ENCODE peak calls at places on chromosomes 11 and 22, in four cellular contexts. One of them, this sample, is unnamed.
A peak's percentile ranks its signal among the peaks of the same experiment; 100 is the strongest.

GRCh38 chr11:47331454-47332302 is 20.8 kb downstream of the MYBPC3 start:
- DNase-seq in A549: no peak
- DNase-seq in dorsolateral prefrontal cortex: no peak
- DNase-seq in neural progenitor cell: no peak
- DNase-seq in this sample: no peak

GRCh38 chr22:32411388-32411787 is 659 bp downstream of the RTCB start:
- DNase-seq in neural progenitor cell: peak; percentile 4
- DNase-seq in A549: no peak
- DNase-seq in dorsolateral prefrontal cortex: no peak
- DNase-seq in this sample: peak; percentile 37

GRCh38 chr22:37248251-37248650 is 4.2 kb upstream of the RAC2 start:
- DNase-seq in neural progenitor cell: no peak
- DNase-seq in A549: no peak
- DNase-seq in dorsolateral prefrontal cortex: no peak
- DNase-seq in this sample: no peak

GRCh38 chr11:33258631-33259184 is 1.5 kb downstream of the HIPK3 start:
- DNase-seq in dorsolateral prefrontal cortex: no peak
- DNase-seq in A549: no peak
- DNase-seq in neural progenitor cell: no peak
- DNase-seq in this sample: peak; percentile 64

GRCh38 chr11:64688534-64688982 is 34.4 kb downstream of the NRXN2 start:
- DNase-seq in A549: peak; percentile 89
- DNase-seq in dorsolateral prefrontal cortex: peak; percentile 88
- DNase-seq in neural progenitor cell: peak; percentile 95
- DNase-seq in this sample: peak; percentile 82

GRCh38 chr11:130738618-130739017 is 177.7 kb downstream of the SNX19 start:
- DNase-seq in dorsolateral prefrontal cortex: no peak
- DNase-seq in neural progenitor cell: no peak
- DNase-seq in A549: no peak
- DNase-seq in this sample: no peak

GRCh38 chr11:19670030-19670761 is 42.4 kb upstream of the NAV2 start:
- DNase-seq in A549: peak; percentile 30
- DNase-seq in dorsolateral prefrontal cortex: no peak
- DNase-seq in neural progenitor cell: peak; percentile 32
- DNase-seq in this sample: no peak

GRCh38 chr11:98565311-98565710 is 455.4 kb upstream of the CNTN5 start:
- DNase-seq in A549: no peak
- DNase-seq in dorsolateral prefrontal cortex: no peak
- DNase-seq in neural progenitor cell: no peak
- DNase-seq in this sample: no peak

GRCh38 chr11:5737672-5738071 is 1.4 kb downstream of the OR56B1 start:
- DNase-seq in A549: no peak
- DNase-seq in dorsolateral prefrontal cortex: no peak
- DNase-seq in neural progenitor cell: no peak
- DNase-seq in this sample: no peak

GRCh38 chr11:79762271-79762935 is 321.6 kb upstream of the TENM4 start:
- DNase-seq in A549: no peak
- DNase-seq in dorsolateral prefrontal cortex: no peak
- DNase-seq in neural progenitor cell: peak; percentile 15
- DNase-seq in this sample: no peak

GRCh38 chr22:44409691-44410316 is 88.2 kb downstream of the RTL6 start:
- DNase-seq in A549: no peak
- DNase-seq in dorsolateral prefrontal cortex: no peak
- DNase-seq in neural progenitor cell: no peak
- DNase-seq in this sample: no peak

GRCh38 chr11:47991266-47991830 is 11.0 kb downstream of the PTPRJ start:
- DNase-seq in A549: no peak
- DNase-seq in neural progenitor cell: peak; percentile 26
- DNase-seq in dorsolateral prefrontal cortex: peak; percentile 35
- DNase-seq in this sample: peak; percentile 57

GRCh38 chr22:47153854-47154542 is 391.5 kb downstream of the TBC1D22A start:
- DNase-seq in dorsolateral prefrontal cortex: peak; percentile 17
- DNase-seq in A549: no peak
- DNase-seq in neural progenitor cell: no peak
- DNase-seq in this sample: peak; percentile 35

GRCh38 chr22:21861856-21862255 is 5.6 kb downstream of the MAPK1 start:
- DNase-seq in A549: no peak
- DNase-seq in dorsolateral prefrontal cortex: no peak
- DNase-seq in neural progenitor cell: no peak
- DNase-seq in this sample: no peak

GRCh38 chr22:47333625-47334024 is 571.2 kb downstream of the TBC1D22A start:
- DNase-seq in A549: no peak
- DNase-seq in neural progenitor cell: no peak
- DNase-seq in dorsolateral prefrontal cortex: no peak
- DNase-seq in this sample: peak; percentile 10

GRCh38 chr11:46665356-46665755 is 35.1 kb downstream of the ARHGAP1 start:
- DNase-seq in neural progenitor cell: no peak
- DNase-seq in A549: no peak
- DNase-seq in dorsolateral prefrontal cortex: no peak
- DNase-seq in this sample: no peak

GRCh38 chr11:1125803-1126202 is 31.9 kb upstream of the MUC5AC start:
- DNase-seq in neural progenitor cell: no peak
- DNase-seq in dorsolateral prefrontal cortex: no peak
- DNase-seq in A549: no peak
- DNase-seq in this sample: no peak

GRCh38 chr11:115607621-115608191 is 103.5 kb upstream of the CADM1 start:
- DNase-seq in dorsolateral prefrontal cortex: peak; percentile 70
- DNase-seq in A549: no peak
- DNase-seq in neural progenitor cell: peak; percentile 31
- DNase-seq in this sample: no peak

GRCh38 chr11:259374-259773 is 18.8 kb upstream of the NLRP6 start:
- DNase-seq in A549: no peak
- DNase-seq in neural progenitor cell: no peak
- DNase-seq in dorsolateral prefrontal cortex: no peak
- DNase-seq in this sample: no peak

GRCh38 chr22:36320553-36320952 is 67.2 kb downstream of the MYH9 start:
- DNase-seq in A549: no peak
- DNase-seq in neural progenitor cell: no peak
- DNase-seq in dorsolateral prefrontal cortex: no peak
- DNase-seq in this sample: peak; percentile 43

GRCh38 chr11:119584193-119585037 is 144.6 kb downstream of the NECTIN1 start:
- DNase-seq in dorsolateral prefrontal cortex: peak; percentile 15
- DNase-seq in neural progenitor cell: peak; percentile 95
- DNase-seq in A549: peak; percentile 28
- DNase-seq in this sample: peak; percentile 14

GRCh38 chr11:125502198-125502597 is 6.1 kb upstream of the FEZ1 start:
- DNase-seq in A549: no peak
- DNase-seq in neural progenitor cell: no peak
- DNase-seq in dorsolateral prefrontal cortex: no peak
- DNase-seq in this sample: no peak